ENCODE peak calls at places on chromosomes 4 and X, in six cellular contexts. G is epithelial cell of esophagus, Q is fibroblast of lung, T is cardiac muscle cell, A is progenitor cell of endocrine pancreas, O is left lung. K is an unnamed sample.

GRCh38 chrX:42096262-42096939 is 173.0 kb upstream of the CASK start:
- DNase-seq in G (peak; percentile 84), Q (peak; percentile 92), T (no peak), A (no peak), O (no peak), K (no peak)

GRCh38 chr4:6542951-6543350 is 32.0 kb upstream of the MAN2B2 start:
- DNase-seq in G (no peak), Q (no peak), T (no peak), A (no peak), O (no peak), K (peak; percentile 92)

GRCh38 chrX:19017271-19017670 is 33.4 kb upstream of the PHKA2 start:
- DNase-seq in G (peak; percentile 29), Q (peak; percentile 39), T (peak; percentile 38), A (no peak), O (no peak), K (peak; percentile 34)

GRCh38 chr4:38082424-38083374 is 122.5 kb downstream of the PTTG2 start:
- DNase-seq in G (no peak), Q (peak; percentile 93), T (no peak), A (no peak), O (no peak), K (no peak)

GRCh38 chr4:76625316-76625715 is 190.3 kb downstream of the SHROOM3 start:
- DNase-seq in G (no peak), Q (no peak), T (no peak), A (no peak), O (no peak), K (no peak)

GRCh38 chr4:81030617-81031388 is at the start of gene BMP3:
- DNase-seq in G (peak; percentile 8), Q (peak; percentile 48), T (peak; percentile 50), A (peak; percentile 20), O (peak; percentile 79), K (peak; percentile 54)

GRCh38 chr4:76641351-76641750 is 206.3 kb downstream of the SHROOM3 start:
- DNase-seq in G (no peak), Q (no peak), T (no peak), A (no peak), O (no peak), K (no peak)

GRCh38 chrX:103585421-103586313 is at the start of gene TCEAL4:
- DNase-seq in G (peak; percentile 17), Q (peak; percentile 23), T (peak; percentile 63), A (peak; percentile 36), O (peak; percentile 87), K (peak; percentile 47)

GRCh38 chr4:25970241-25970675 is 56.2 kb downstream of the SMIM20 start:
- DNase-seq in G (peak; percentile 29), Q (no peak), T (no peak), A (no peak), O (no peak), K (no peak)

GRCh38 chr4:86493460-86493859 is 100.7 kb upstream of the PTPN13 start:
- DNase-seq in G (peak; percentile 40), Q (peak; percentile 28), T (no peak), A (no peak), O (no peak), K (no peak)

GRCh38 chr4:172393220-172393619 is 580.0 kb downstream of the GALNTL6 start:
- DNase-seq in G (no peak), Q (no peak), T (no peak), A (no peak), O (no peak), K (no peak)

GRCh38 chrX:114842181-114842580 is 175.2 kb downstream of the IL13RA2 start:
- DNase-seq in G (no peak), Q (no peak), T (no peak), A (no peak), O (no peak), K (no peak)

GRCh38 chr4:155900402-155900801 is 3.1 kb upstream of the TDO2 start:
- DNase-seq in G (peak; percentile 66), Q (peak; percentile 81), T (no peak), A (no peak), O (no peak), K (no peak)

GRCh38 chr4:41257257-41257900 is 651 bp downstream of the UCHL1 start:
- DNase-seq in G (peak; percentile 38), Q (peak; percentile 55), T (peak; percentile 47), A (peak; percentile 59), O (peak; percentile 82), K (peak; percentile 76)

GRCh38 chr4:8599657-8600056 is 7.1 kb downstream of the CPZ start:
- DNase-seq in G (no peak), Q (peak; percentile 54), T (no peak), A (no peak), O (peak; percentile 57), K (no peak)

GRCh38 chr4:151955721-151956340 is 195.0 kb upstream of the GATB start:
- DNase-seq in G (peak; percentile 12), Q (peak; percentile 6), T (no peak), A (no peak), O (no peak), K (no peak)

GRCh38 chr4:37749398-37749988 is 63.3 kb upstream of the RELL1 start:
- DNase-seq in G (no peak), Q (no peak), T (no peak), A (no peak), O (no peak), K (no peak)

GRCh38 chr4:103097112-103097511 is 2.5 kb downstream of the BDH2 start:
- DNase-seq in G (no peak), Q (no peak), T (no peak), A (no peak), O (no peak), K (no peak)

GRCh38 chrX:69065451-69065850 is 99.8 kb downstream of the PJA1 start:
- DNase-seq in G (peak; percentile 69), Q (no peak), T (no peak), A (no peak), O (no peak), K (no peak)

GRCh38 chr4:145909773-145910172 is 28.9 kb downstream of the ZNF827 start:
- DNase-seq in G (no peak), Q (no peak), T (no peak), A (no peak), O (no peak), K (no peak)

GRCh38 chr4:183397741-183398297 is 46.6 kb upstream of the CDKN2AIP start:
- DNase-seq in G (no peak), Q (no peak), T (no peak), A (no peak), O (no peak), K (no peak)

GRCh38 chrX:131677655-131678628 is 134.1 kb downstream of the OR13H1 start:
- DNase-seq in G (peak; percentile 29), Q (peak; percentile 30), T (peak; percentile 68), A (peak; percentile 56), O (no peak), K (peak; percentile 60)

GRCh38 chr4:85491527-85491926 is 16.6 kb downstream of the ARHGAP24 start:
- DNase-seq in G (no peak), Q (no peak), T (peak; percentile 11), A (no peak), O (no peak), K (no peak)

GRCh38 chrX:103845165-103845653 is 13.2 kb upstream of the RAB9B start:
- DNase-seq in G (peak; percentile 59), Q (peak; percentile 72), T (peak; percentile 71), A (peak; percentile 19), O (no peak), K (peak; percentile 46)

GRCh38 chr4:5757091-5757490 is 46.1 kb downstream of the EVC start:
- DNase-seq in G (no peak), Q (no peak), T (no peak), A (no peak), O (no peak), K (no peak)

GRCh38 chr4:123877561-123877960 is 481.0 kb downstream of the SPRY1 start:
- DNase-seq in G (no peak), Q (no peak), T (no peak), A (no peak), O (no peak), K (no peak)

GRCh38 chrX:18871161-18871880 is 112.6 kb downstream of the PHKA2 start:
- DNase-seq in G (no peak), Q (peak; percentile 30), T (no peak), A (no peak), O (no peak), K (no peak)

DNA sequence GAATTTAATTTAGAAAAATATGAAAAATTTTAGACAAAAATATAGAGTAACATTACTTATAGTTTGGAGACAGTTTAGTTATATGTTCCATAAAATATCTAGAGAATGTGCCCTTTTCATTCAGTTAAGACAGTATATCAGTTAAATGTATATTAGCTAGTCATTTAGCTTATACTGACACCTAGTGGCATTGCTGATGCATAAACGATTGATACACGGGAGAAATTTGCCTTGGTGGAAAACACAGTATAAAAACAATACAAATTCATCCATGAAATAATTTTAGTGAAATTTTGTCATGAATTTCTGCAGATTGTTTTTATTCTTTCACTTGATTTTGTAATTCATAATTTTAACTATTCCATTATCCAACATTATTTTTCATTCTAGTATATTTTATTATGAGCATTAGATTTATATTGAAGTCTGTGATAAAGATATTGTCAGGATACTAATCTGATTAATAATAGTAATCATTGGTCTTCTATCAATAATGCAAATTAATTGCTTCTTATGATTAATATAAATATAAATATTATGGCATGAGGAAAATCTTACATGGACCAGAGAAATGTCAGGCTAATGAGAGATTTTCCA is 219.0 kb downstream of the TLL1 start:
- DNase-seq in G (peak; percentile 56), Q (peak; percentile 60), T (peak; percentile 58), A (no peak), O (no peak), K (no peak)
- TF ChIP-seq CTCF in G (peak; percentile 70), Q (peak; percentile 58), T (peak; percentile 66), A (peak; percentile 82), O (peak; percentile 46), K (peak; percentile 17)

GRCh38 chr4:137531121-137531520 is 1.2 kb downstream of the PCDH18 start:
- DNase-seq in G (no peak), Q (peak; percentile 81), T (peak; percentile 4), A (no peak), O (no peak), K (no peak)
- TF ChIP-seq CTCF in G (peak; percentile 15), Q (peak; percentile 60), T (peak; percentile 65), A (peak; percentile 12), O (no peak), K (no peak)

DNA sequence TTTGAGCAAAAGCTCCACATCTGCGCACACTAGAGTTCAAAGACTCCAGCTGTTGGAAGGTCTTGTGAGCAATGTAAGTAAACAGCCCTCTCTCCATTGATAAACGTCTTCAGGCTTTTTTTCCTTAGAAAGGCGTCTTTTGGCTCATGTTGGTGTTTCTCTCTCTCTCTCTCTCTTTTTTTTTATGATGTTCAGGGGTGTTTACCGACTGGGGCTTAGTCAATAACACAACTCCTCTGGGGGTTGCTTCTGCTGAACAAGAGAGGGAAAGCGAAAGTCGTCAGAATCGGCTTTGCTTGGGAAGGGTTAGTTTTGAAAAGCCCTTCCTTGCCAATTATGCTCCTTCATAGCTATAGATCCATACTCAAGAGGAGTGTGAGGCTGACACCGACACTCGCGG is 53.1 kb upstream of the C1QTNF7 start:
- DNase-seq in G (no peak), Q (peak; percentile 77), T (no peak), A (no peak), O (no peak), K (no peak)
- TF ChIP-seq CTCF in G (no peak), Q (no peak), T (no peak), A (no peak), O (no peak), K (no peak)

DNA sequence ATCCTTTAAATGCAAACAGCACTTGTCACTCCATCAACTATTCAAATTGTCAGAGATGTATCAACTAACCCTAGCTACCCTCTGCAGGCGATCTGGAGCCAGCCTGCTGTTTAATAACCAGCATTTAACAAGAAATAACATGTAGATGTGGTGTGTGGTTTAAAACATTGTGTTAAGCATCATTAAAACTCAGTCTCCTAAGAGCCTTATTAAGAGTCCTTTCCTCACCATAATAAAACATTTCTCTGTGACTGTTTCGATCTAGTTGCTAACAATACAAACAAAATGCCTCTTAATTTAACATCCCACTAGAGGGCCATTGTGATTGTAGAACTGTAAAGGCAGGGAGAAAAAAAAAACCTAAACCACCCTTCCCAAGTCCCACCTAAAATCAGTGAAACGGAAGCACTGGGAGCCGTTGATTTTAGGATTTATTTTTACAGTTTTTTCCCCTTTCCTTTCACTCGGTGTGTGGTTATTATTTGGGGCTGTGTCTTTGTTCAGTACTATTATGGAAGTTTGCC is 708.6 kb downstream of the C4orf33 start:
- DNase-seq in G (no peak), Q (no peak), T (no peak), A (no peak), O (no peak), K (no peak)
- TF ChIP-seq CTCF in G (no peak), Q (no peak), T (no peak), A (no peak), O (no peak), K (no peak)